ENCODE peak calls at places on chromosomes 7 and 10, in eight cellular contexts. O, K, I, F, R, T, X and Z are unnamed samples.

GRCh38 chr7:12322287-12322902 is 81.3 kb downstream of the VWDE start:
- DNase-seq in O (peak), K (no peak), I (no peak), F (peak), R (no peak), T (no peak), X (no peak), Z (no peak)

GRCh38 chr10:70575874-70576802 is 26.4 kb downstream of the PRF1 start:
- DNase-seq in O (peak), K (no peak), I (no peak), F (peak), R (no peak), T (peak), X (no peak), Z (no peak)

GRCh38 chr7:2616973-2617709 is 14.6 kb upstream of the TTYH3 start:
- DNase-seq in O (no peak), K (no peak), I (no peak), F (no peak), R (no peak), T (peak), X (no peak), Z (no peak)

GRCh38 chr10:28561531-28561930 is 28.6 kb downstream of the WAC start:
- DNase-seq in O (no peak), K (no peak), I (no peak), F (no peak), R (no peak), T (no peak), X (no peak), Z (no peak)

GRCh38 chr7:106736508-106737201 is 75.7 kb upstream of the CCDC71L start:
- DNase-seq in O (peak), K (peak), I (no peak), F (peak), R (peak), T (no peak), X (peak), Z (no peak)

GRCh38 chr7:33909755-33910154 is 4.4 kb downstream of the BMPER start:
- DNase-seq in O (no peak), K (no peak), I (no peak), F (no peak), R (no peak), T (no peak), X (no peak), Z (no peak)

GRCh38 chr10:92157374-92157773 is 133.5 kb downstream of the CPEB3 start:
- DNase-seq in O (peak), K (no peak), I (no peak), F (no peak), R (no peak), T (no peak), X (no peak), Z (no peak)

GRCh38 chr10:4847580-4848020 is 21.6 kb downstream of the AKR1E2 start:
- DNase-seq in O (peak), K (peak), I (no peak), F (peak), R (no peak), T (no peak), X (no peak), Z (no peak)

GRCh38 chr7:21617513-21617912 is 74.7 kb downstream of the DNAH11 start:
- DNase-seq in O (no peak), K (no peak), I (no peak), F (no peak), R (no peak), T (no peak), X (no peak), Z (no peak)

GRCh38 chr10:6567894-6568293 is 12.2 kb downstream of the PRKCQ start:
- DNase-seq in O (no peak), K (no peak), I (no peak), F (no peak), R (no peak), T (no peak), X (no peak), Z (no peak)

GRCh38 chr7:155769701-155770100 is 42.6 kb downstream of the SHH start:
- DNase-seq in O (no peak), K (peak), I (no peak), F (no peak), R (no peak), T (no peak), X (no peak), Z (no peak)